ENCODE peak calls at places on chromosomes 3 and 15, in four cellular contexts. One of them, this sample, is unnamed.

GRCh38 chr3:124213641-124214040 is 221.7 kb upstream of the ROPN1 start:
- DNase-seq in HFF-Myc: no peak
- DNase-seq in OCI-LY7: no peak
- DNase-seq in GM20000: no peak
- DNase-seq in this sample: no peak

GRCh38 chr15:100926971-100927756 is 8.0 kb downstream of the LRRK1 start:
- DNase-seq in HFF-Myc: no peak
- DNase-seq in OCI-LY7: peak
- DNase-seq in GM20000: no peak
- DNase-seq in this sample: no peak

GRCh38 chr3:87446849-87447387 is 170.5 kb upstream of the POU1F1 start:
- DNase-seq in HFF-Myc: no peak
- DNase-seq in OCI-LY7: no peak
- DNase-seq in GM20000: no peak
- DNase-seq in this sample: no peak

GRCh38 chr3:44355634-44356033 is 17.1 kb downstream of the TCAIM start:
- DNase-seq in HFF-Myc: peak
- DNase-seq in OCI-LY7: no peak
- DNase-seq in GM20000: no peak
- DNase-seq in this sample: no peak

GRCh38 chr3:142586803-142587406 is 8.4 kb upstream of the ATR start:
- DNase-seq in HFF-Myc: peak
- DNase-seq in OCI-LY7: peak
- DNase-seq in GM20000: peak
- DNase-seq in this sample: peak

GRCh38 chr3:312170-312569 is 115.6 kb downstream of the CHL1 start:
- DNase-seq in HFF-Myc: no peak
- DNase-seq in OCI-LY7: no peak
- DNase-seq in GM20000: no peak
- DNase-seq in this sample: no peak

GRCh38 chr3:65930650-65931049 is 108.1 kb downstream of the MAGI1 start:
- DNase-seq in HFF-Myc: no peak
- DNase-seq in OCI-LY7: no peak
- DNase-seq in GM20000: no peak
- DNase-seq in this sample: no peak

GRCh38 chr15:96887730-96888129 is 557.2 kb downstream of the NR2F2 start:
- DNase-seq in HFF-Myc: no peak
- DNase-seq in OCI-LY7: no peak
- DNase-seq in GM20000: no peak
- DNase-seq in this sample: no peak

GRCh38 chr3:194273396-194274310 is 77.5 kb downstream of the CPN2 start:
- DNase-seq in HFF-Myc: no peak
- DNase-seq in OCI-LY7: no peak
- DNase-seq in GM20000: no peak
- DNase-seq in this sample: no peak

GRCh38 chr3:131216340-131216739 is 165.2 kb upstream of the NUDT16 start:
- DNase-seq in HFF-Myc: no peak
- DNase-seq in OCI-LY7: no peak
- DNase-seq in GM20000: no peak
- DNase-seq in this sample: no peak

GRCh38 chr15:40217166-40217785 is 21.6 kb upstream of the PAK6 start:
- DNase-seq in HFF-Myc: peak
- DNase-seq in OCI-LY7: peak
- DNase-seq in GM20000: peak
- DNase-seq in this sample: peak

GRCh38 chr3:100634493-100635272 is 25.3 kb downstream of the ADGRG7 start:
- DNase-seq in HFF-Myc: no peak
- DNase-seq in OCI-LY7: peak
- DNase-seq in GM20000: peak
- DNase-seq in this sample: peak

GRCh38 chr3:17489139-17489538 is 253.3 kb downstream of the TBC1D5 start:
- DNase-seq in HFF-Myc: no peak
- DNase-seq in OCI-LY7: no peak
- DNase-seq in GM20000: no peak
- DNase-seq in this sample: no peak

GRCh38 chr15:95129589-95129988 is 898.2 kb downstream of the MCTP2 start:
- DNase-seq in HFF-Myc: peak
- DNase-seq in OCI-LY7: no peak
- DNase-seq in GM20000: no peak
- DNase-seq in this sample: no peak

GRCh38 chr15:44811347-44811746 is 75.0 kb downstream of the TRIM69 start:
- DNase-seq in HFF-Myc: no peak
- DNase-seq in OCI-LY7: no peak
- DNase-seq in GM20000: no peak
- DNase-seq in this sample: no peak

GRCh38 chr3:139260793-139261736 is 82.8 kb upstream of the MRPS22 start:
- DNase-seq in HFF-Myc: no peak
- DNase-seq in OCI-LY7: no peak
- DNase-seq in GM20000: no peak
- DNase-seq in this sample: no peak

GRCh38 chr3:44468572-44469520 is 8.6 kb downstream of the ZNF445 start:
- DNase-seq in HFF-Myc: no peak
- DNase-seq in OCI-LY7: no peak
- DNase-seq in GM20000: no peak
- DNase-seq in this sample: peak

GRCh38 chr15:89587955-89588354 is 12.7 kb downstream of the TICRR start:
- DNase-seq in HFF-Myc: no peak
- DNase-seq in OCI-LY7: no peak
- DNase-seq in GM20000: no peak
- DNase-seq in this sample: no peak

GRCh38 chr3:153079386-153079785 is 82.6 kb upstream of the RAP2B start:
- DNase-seq in HFF-Myc: no peak
- DNase-seq in OCI-LY7: no peak
- DNase-seq in GM20000: no peak
- DNase-seq in this sample: no peak

GRCh38 chr3:47485812-47486211 is 10.1 kb upstream of the SCAP start:
- DNase-seq in HFF-Myc: peak
- DNase-seq in OCI-LY7: no peak
- DNase-seq in GM20000: no peak
- DNase-seq in this sample: no peak

GRCh38 chr3:190597291-190597690 is 83.4 kb downstream of the IL1RAP start:
- DNase-seq in HFF-Myc: no peak
- DNase-seq in OCI-LY7: no peak
- DNase-seq in GM20000: no peak
- DNase-seq in this sample: no peak

GRCh38 chr15:80636675-80637074 is 58.4 kb upstream of the ABHD17C start:
- DNase-seq in HFF-Myc: no peak
- DNase-seq in OCI-LY7: no peak
- DNase-seq in GM20000: no peak
- DNase-seq in this sample: no peak

GRCh38 chr3:125194849-125195601 is 17.5 kb downstream of the SLC12A8 start:
- DNase-seq in HFF-Myc: peak
- DNase-seq in OCI-LY7: no peak
- DNase-seq in GM20000: no peak
- DNase-seq in this sample: no peak

GRCh38 chr3:37465174-37465573 is 290.8 kb upstream of the LRRFIP2 start:
- DNase-seq in HFF-Myc: no peak
- DNase-seq in OCI-LY7: no peak
- DNase-seq in GM20000: no peak
- DNase-seq in this sample: no peak

GRCh38 chr15:38189651-38190280 is 62.9 kb upstream of the SPRED1 start:
- DNase-seq in HFF-Myc: no peak
- DNase-seq in OCI-LY7: no peak
- DNase-seq in GM20000: no peak
- DNase-seq in this sample: no peak

GRCh38 chr3:45937206-45938042 is 5.8 kb upstream of the CXCR6 start:
- DNase-seq in HFF-Myc: no peak
- DNase-seq in OCI-LY7: no peak
- DNase-seq in GM20000: no peak
- DNase-seq in this sample: no peak

GRCh38 chr3:127180859-127181258 is 12.1 kb upstream of the PRR23E start:
- DNase-seq in HFF-Myc: no peak
- DNase-seq in OCI-LY7: no peak
- DNase-seq in GM20000: no peak
- DNase-seq in this sample: no peak

GRCh38 chr3:71805691-71806090 is 20.7 kb upstream of the PROK2 start:
- DNase-seq in HFF-Myc: no peak
- DNase-seq in OCI-LY7: no peak
- DNase-seq in GM20000: no peak
- DNase-seq in this sample: no peak

GRCh38 chr15:96342143-96342466 is 11.6 kb downstream of the NR2F2 start:
- DNase-seq in HFF-Myc: no peak
- DNase-seq in OCI-LY7: no peak
- DNase-seq in GM20000: no peak
- DNase-seq in this sample: no peak

GRCh38 chr3:117567903-117568302 is 858.3 kb downstream of the TUSC7 start:
- DNase-seq in HFF-Myc: no peak
- DNase-seq in OCI-LY7: no peak
- DNase-seq in GM20000: no peak
- DNase-seq in this sample: no peak

GRCh38 chr3:79148786-79149185 is 619.0 kb downstream of the ROBO1 start:
- DNase-seq in HFF-Myc: no peak
- DNase-seq in OCI-LY7: no peak
- DNase-seq in GM20000: no peak
- DNase-seq in this sample: no peak

GRCh38 chr15:69141286-69141701 is 19.1 kb upstream of the GLCE start:
- DNase-seq in HFF-Myc: no peak
- DNase-seq in OCI-LY7: no peak
- DNase-seq in GM20000: no peak
- DNase-seq in this sample: no peak

GRCh38 chr3:172530101-172530561 is 6.9 kb upstream of the TNFSF10 start:
- DNase-seq in HFF-Myc: no peak
- DNase-seq in OCI-LY7: no peak
- DNase-seq in GM20000: no peak
- DNase-seq in this sample: peak

DNA sequence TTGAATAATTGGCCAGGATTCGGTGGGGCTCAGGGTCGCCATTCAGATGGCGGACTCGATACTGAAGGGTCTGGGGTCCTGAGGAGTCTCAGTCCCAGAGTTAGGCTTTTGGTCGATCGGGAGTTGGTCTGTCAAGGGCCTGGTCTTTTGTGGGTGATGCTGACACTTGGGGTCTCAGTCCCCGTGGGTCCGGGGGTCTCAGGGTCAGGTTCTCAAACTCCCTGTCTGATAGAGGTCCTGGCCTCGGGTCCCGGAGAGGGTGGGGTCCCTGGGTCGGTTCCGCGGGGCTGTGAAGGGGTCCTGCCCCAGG is 467 bp downstream of the NCKIPSD start:
- DNase-seq in HFF-Myc: no peak
- DNase-seq in OCI-LY7: no peak
- DNase-seq in GM20000: no peak
- DNase-seq in this sample: no peak
- TF ChIP-seq CTCF in HFF-Myc: peak
- TF ChIP-seq CTCF in OCI-LY7: no peak
- TF ChIP-seq CTCF in GM20000: no peak
- TF ChIP-seq CTCF in this sample: no peak

GRCh38 chr15:24676431-24676830 is 856 bp downstream of the NPAP1 start:
- DNase-seq in HFF-Myc: no peak
- DNase-seq in OCI-LY7: no peak
- DNase-seq in GM20000: no peak
- DNase-seq in this sample: no peak
- TF ChIP-seq CTCF in HFF-Myc: no peak
- TF ChIP-seq CTCF in OCI-LY7: no peak
- TF ChIP-seq CTCF in GM20000: no peak
- TF ChIP-seq CTCF in this sample: no peak

DNA sequence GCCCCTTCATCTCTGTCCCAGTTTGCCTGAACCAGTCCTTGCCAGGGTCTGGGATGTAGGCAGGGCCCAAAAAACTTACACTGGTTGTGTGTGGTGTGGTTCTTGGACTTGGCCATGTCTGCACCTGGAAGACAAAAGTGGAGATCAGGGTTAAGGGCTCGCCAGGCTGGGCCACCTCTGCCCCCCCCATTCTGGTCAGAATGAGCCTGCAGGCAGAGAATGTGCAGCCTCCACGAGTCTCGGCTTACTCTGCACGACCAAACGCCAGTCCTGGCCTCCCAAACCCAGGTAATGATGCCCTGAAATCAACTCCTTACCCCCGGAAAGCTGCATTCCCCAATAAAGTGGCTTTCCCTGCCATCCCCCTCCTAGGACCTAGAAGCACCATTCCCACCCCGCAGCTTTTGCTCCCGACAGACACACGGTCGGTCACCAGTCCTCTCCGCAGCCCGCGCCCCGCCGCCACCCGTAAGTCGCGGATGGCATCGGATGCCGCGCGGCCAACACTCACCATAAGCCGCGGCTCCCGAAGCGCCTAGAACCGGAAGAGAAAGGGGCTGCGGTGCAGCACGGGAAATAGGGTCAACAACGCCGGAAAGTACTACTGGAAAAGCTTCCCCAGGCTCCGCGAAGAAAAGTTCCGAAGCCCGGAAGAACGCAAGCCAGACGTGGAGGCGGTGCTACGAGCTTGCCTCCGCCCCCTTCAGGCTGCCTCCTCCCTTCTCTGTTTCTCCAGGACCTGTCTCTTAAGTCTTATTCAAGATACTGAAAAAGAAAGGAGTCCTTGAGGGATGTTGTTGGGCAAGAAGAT is at the start of gene RPL29:
- DNase-seq in HFF-Myc: peak
- DNase-seq in OCI-LY7: peak
- DNase-seq in GM20000: peak
- DNase-seq in this sample: peak
- TF ChIP-seq CTCF in HFF-Myc: no peak
- TF ChIP-seq CTCF in OCI-LY7: no peak
- TF ChIP-seq CTCF in GM20000: no peak
- TF ChIP-seq CTCF in this sample: no peak

DNA sequence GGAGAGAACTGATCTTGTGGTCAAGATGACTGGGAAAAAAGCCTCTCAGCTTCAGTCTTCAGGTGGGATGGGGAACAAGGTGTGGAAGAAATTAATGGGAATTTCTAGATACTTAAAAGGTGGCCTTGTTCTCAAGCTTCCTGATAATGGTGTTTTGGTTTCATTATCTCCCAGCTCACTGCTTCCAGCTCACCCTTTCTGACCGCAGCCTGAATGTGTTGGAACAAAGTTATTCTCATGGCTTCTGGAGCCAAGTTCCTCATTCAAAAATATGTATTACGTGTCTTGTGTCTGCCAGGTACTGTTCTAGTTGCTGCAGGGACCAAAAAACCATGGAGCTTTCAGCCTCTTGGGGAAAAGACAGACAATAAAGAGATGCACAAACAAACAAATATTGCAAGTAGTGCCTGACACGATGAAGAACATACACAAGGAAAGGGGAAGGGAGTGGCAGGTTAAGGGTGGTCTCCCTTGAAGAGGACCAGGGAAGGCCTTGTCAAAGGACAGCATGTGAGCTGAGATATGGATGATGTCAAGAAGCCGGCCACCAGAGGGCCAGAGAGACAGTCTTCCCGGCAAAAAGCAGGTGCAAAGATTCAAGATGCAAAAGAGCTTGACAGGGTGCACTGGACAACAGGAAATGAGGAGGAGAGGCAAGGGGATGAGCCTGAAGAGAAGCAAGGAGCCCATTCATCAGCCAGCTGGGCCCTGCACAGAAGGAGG is 35.5 kb downstream of the ARRDC4 start:
- DNase-seq in HFF-Myc: no peak
- DNase-seq in OCI-LY7: peak
- DNase-seq in GM20000: no peak
- DNase-seq in this sample: peak
- TF ChIP-seq CTCF in HFF-Myc: peak
- TF ChIP-seq CTCF in OCI-LY7: peak
- TF ChIP-seq CTCF in GM20000: no peak
- TF ChIP-seq CTCF in this sample: no peak

This sample was measured in activated CD8-positive, alpha-beta T cell treated with anti-CD3 and anti-CD28 coated beads for 36 hours.